ENCODE peak calls at places on chromosomes 2 and 18, in six cellular contexts. One of them, this sample, is unnamed.

GRCh38 chr2:8582850-8583399 is 98.9 kb upstream of the ID2 start:
- DNase-seq in dorsolateral prefrontal cortex: no peak
- DNase-seq in hepatocyte: no peak
- DNase-seq in pancreas: peak; percentile 22
- DNase-seq in CD8-positive, alpha-beta T cell: no peak
- DNase-seq in heart left ventricle: no peak
- DNase-seq in this sample: peak; percentile 70

GRCh38 chr2:70143314-70144150 is 47.3 kb downstream of the C2orf42 start:
- DNase-seq in dorsolateral prefrontal cortex: no peak
- DNase-seq in hepatocyte: peak; percentile 78
- DNase-seq in pancreas: peak; percentile 75
- DNase-seq in CD8-positive, alpha-beta T cell: peak; percentile 47
- DNase-seq in heart left ventricle: peak; percentile 55
- DNase-seq in this sample: peak; percentile 68

GRCh38 chr2:175807031-175807873 is 194.8 kb downstream of the LNPK start:
- DNase-seq in dorsolateral prefrontal cortex: no peak
- DNase-seq in hepatocyte: peak; percentile 58
- DNase-seq in pancreas: no peak
- DNase-seq in CD8-positive, alpha-beta T cell: no peak
- DNase-seq in heart left ventricle: no peak
- DNase-seq in this sample: no peak

GRCh38 chr2:36886664-36887063 is 79.7 kb downstream of the STRN start:
- DNase-seq in dorsolateral prefrontal cortex: no peak
- DNase-seq in hepatocyte: no peak
- DNase-seq in pancreas: no peak
- DNase-seq in CD8-positive, alpha-beta T cell: no peak
- DNase-seq in heart left ventricle: no peak
- DNase-seq in this sample: no peak

GRCh38 chr2:32632089-32632488 is 4.2 kb downstream of the TTC27 start:
- DNase-seq in dorsolateral prefrontal cortex: no peak
- DNase-seq in hepatocyte: no peak
- DNase-seq in pancreas: no peak
- DNase-seq in CD8-positive, alpha-beta T cell: no peak
- DNase-seq in heart left ventricle: no peak
- DNase-seq in this sample: no peak

GRCh38 chr2:132605236-132606180 is 64.5 kb downstream of the LYPD1 start:
- DNase-seq in dorsolateral prefrontal cortex: no peak
- DNase-seq in hepatocyte: no peak
- DNase-seq in pancreas: no peak
- DNase-seq in CD8-positive, alpha-beta T cell: no peak
- DNase-seq in heart left ventricle: no peak
- DNase-seq in this sample: no peak

GRCh38 chr2:6949009-6949351 is 31.8 kb downstream of the RNF144A start:
- DNase-seq in dorsolateral prefrontal cortex: no peak
- DNase-seq in hepatocyte: no peak
- DNase-seq in pancreas: no peak
- DNase-seq in CD8-positive, alpha-beta T cell: no peak
- DNase-seq in heart left ventricle: no peak
- DNase-seq in this sample: no peak

GRCh38 chr2:210654091-210654490 is 97.7 kb downstream of the CPS1 start:
- DNase-seq in dorsolateral prefrontal cortex: no peak
- DNase-seq in hepatocyte: no peak
- DNase-seq in pancreas: no peak
- DNase-seq in CD8-positive, alpha-beta T cell: no peak
- DNase-seq in heart left ventricle: no peak
- DNase-seq in this sample: no peak

GRCh38 chr2:102262218-102263129 is 48.9 kb upstream of the IL1RL1 start:
- DNase-seq in dorsolateral prefrontal cortex: no peak
- DNase-seq in hepatocyte: no peak
- DNase-seq in pancreas: no peak
- DNase-seq in CD8-positive, alpha-beta T cell: no peak
- DNase-seq in heart left ventricle: no peak
- DNase-seq in this sample: no peak

GRCh38 chr2:159262226-159262625 is 24.3 kb downstream of the WDSUB1 start:
- DNase-seq in dorsolateral prefrontal cortex: no peak
- DNase-seq in hepatocyte: no peak
- DNase-seq in pancreas: no peak
- DNase-seq in CD8-positive, alpha-beta T cell: no peak
- DNase-seq in heart left ventricle: no peak
- DNase-seq in this sample: no peak

DNA sequence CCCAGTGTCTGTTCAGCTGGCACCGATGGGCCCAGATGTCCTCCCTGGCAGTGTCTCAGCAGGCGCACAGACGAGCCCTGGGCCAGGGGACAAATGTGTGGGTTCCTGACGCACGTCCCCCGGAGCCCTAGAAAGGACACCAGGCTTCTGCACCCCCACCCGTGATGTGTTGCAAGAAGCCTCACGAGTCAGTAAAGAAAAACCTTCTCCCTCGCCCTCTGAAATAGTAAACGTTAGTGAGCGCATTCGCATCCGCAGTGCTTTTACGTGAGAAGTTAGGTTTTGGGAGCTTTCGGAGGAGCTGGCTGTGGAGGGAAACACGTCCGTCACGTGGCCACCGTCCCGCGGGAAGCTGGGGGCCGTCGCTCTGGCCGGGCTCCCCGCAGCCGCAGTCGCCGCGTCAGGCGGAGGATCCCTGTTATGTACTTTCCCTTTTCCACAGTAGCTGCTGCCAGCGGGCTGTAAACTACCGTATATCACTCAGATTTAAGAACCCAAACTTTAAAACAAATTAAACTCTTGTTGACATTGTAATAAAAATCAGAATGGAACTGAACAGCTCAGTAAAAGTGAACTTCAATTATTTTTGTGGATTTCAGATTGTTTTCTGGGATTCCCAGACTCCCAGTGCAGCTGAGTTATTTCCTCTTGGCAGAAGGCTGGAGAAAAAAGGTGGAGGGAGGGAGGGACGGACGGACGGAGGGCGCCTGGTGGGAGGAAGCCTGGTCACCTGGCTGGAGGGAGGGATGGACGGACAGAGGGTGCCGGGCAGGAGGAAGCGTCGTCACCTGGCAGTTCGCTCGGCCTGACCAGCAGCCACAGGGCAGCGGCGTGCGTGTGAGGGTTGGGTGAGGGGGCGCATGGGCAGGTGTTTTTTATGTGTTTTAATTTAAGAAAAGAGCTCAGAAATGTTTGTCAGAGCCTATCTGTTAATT is 112.1 kb downstream of the NFATC1 start:
- DNase-seq in dorsolateral prefrontal cortex: peak; percentile 72
- DNase-seq in hepatocyte: peak; percentile 59
- DNase-seq in pancreas: peak; percentile 63
- DNase-seq in CD8-positive, alpha-beta T cell: no peak
- DNase-seq in heart left ventricle: peak; percentile 88
- DNase-seq in this sample: peak; percentile 93
- H3K27ac ChIP-seq in dorsolateral prefrontal cortex: peak overlapping the region; percentile 83
- H3K27ac ChIP-seq in hepatocyte: peak overlapping the region; percentile 63
- H3K27ac ChIP-seq in pancreas: peak overlapping the region; percentile 78
- H3K27ac ChIP-seq in CD8-positive, alpha-beta T cell: peak overlapping the region; percentile 43
- H3K27ac ChIP-seq in heart left ventricle: peak overlapping the region; percentile 86
- H3K27ac ChIP-seq in this sample: peak overlapping the region; percentile 90

DNA sequence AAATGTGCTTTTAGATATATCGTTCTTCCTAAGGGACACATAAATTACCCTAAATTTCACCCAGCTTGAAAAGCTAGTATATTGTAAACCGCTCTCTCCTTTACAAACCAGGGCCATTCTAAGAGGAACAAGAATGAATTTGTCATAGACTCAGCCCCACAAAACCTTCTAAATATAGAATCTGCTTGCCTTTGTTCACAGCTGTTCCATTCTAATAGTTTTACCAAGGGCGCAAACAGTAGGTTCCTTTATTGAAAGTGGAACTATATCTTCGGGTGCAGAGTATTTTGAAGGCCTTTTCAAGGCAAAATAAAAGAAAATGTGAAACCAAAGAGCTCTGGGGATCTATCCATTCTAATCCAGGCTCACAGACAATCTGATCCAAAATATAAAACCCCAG is 316.9 kb downstream of the PAX3 start:
- DNase-seq in dorsolateral prefrontal cortex: no peak
- DNase-seq in hepatocyte: no peak
- DNase-seq in pancreas: no peak
- DNase-seq in CD8-positive, alpha-beta T cell: no peak
- DNase-seq in heart left ventricle: no peak
- DNase-seq in this sample: no peak
- TF ChIP-seq CTCF in dorsolateral prefrontal cortex: no peak
- TF ChIP-seq CTCF in hepatocyte: no peak
- TF ChIP-seq CTCF in pancreas: no peak
- TF ChIP-seq CTCF in CD8-positive, alpha-beta T cell: no peak
- TF ChIP-seq CTCF in heart left ventricle: no peak
- TF ChIP-seq CTCF in this sample: no peak

GRCh38 chr2:188976545-188977268 is 2.5 kb downstream of the COL3A1 start:
- DNase-seq in dorsolateral prefrontal cortex: no peak
- DNase-seq in hepatocyte: peak; percentile 39
- DNase-seq in pancreas: no peak
- DNase-seq in CD8-positive, alpha-beta T cell: no peak
- DNase-seq in heart left ventricle: no peak
- DNase-seq in this sample: no peak
- H3K4me3 ChIP-seq in dorsolateral prefrontal cortex: no peak overlapping the region
- H3K4me3 ChIP-seq in hepatocyte: peak overlapping the region; percentile 50
- H3K4me3 ChIP-seq in pancreas: no peak overlapping the region
- H3K4me3 ChIP-seq in CD8-positive, alpha-beta T cell: no peak overlapping the region
- H3K4me3 ChIP-seq in heart left ventricle: peak overlapping the region; percentile 58
- H3K4me3 ChIP-seq in this sample: peak overlapping the region; percentile 37

GRCh38 chr2:237333748-237334147 is 80.2 kb downstream of the COL6A3 start:
- DNase-seq in dorsolateral prefrontal cortex: no peak
- DNase-seq in hepatocyte: no peak
- DNase-seq in pancreas: no peak
- DNase-seq in CD8-positive, alpha-beta T cell: no peak
- DNase-seq in heart left ventricle: no peak
- DNase-seq in this sample: no peak
- H3K27ac ChIP-seq in dorsolateral prefrontal cortex: no peak overlapping the region
- H3K27ac ChIP-seq in hepatocyte: no peak overlapping the region
- H3K27ac ChIP-seq in pancreas: no peak overlapping the region
- H3K27ac ChIP-seq in CD8-positive, alpha-beta T cell: no peak overlapping the region
- H3K27ac ChIP-seq in heart left ventricle: no peak overlapping the region
- H3K27ac ChIP-seq in this sample: no peak overlapping the region

DNA sequence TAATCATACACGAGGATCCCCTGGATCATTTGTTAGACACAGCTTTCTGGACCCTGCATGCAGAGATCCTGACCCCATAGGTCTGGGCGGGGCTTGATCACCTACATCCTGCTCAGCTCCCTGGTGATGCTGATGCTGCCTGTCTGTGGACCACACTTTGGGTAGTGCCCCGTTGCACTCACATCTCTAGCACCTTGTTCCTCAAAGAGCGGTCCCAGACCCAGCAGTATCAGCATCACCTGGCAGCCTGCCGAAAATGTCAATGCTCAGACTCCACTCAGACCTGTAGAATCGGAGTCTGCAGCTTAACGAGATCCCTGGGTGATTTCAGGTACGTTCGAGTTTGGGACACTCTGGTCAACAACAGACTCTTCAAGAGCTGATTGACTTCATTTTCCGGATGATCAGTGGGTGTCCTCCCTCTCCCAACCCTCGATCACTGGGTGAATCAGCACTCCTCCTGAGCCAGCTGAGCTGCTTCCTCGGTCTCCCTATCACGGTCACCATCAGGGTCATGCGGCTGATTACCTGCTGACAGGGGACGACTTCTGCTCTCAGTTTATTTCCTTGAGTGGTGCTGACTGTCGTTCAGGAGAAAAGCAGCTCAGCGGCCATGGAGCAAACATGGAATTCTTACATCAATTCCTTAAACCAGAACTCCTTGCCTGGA is 150.6 kb upstream of the RAB12 start:
- DNase-seq in dorsolateral prefrontal cortex: no peak
- DNase-seq in hepatocyte: no peak
- DNase-seq in pancreas: no peak
- DNase-seq in CD8-positive, alpha-beta T cell: no peak
- DNase-seq in heart left ventricle: no peak
- DNase-seq in this sample: no peak
- TF ChIP-seq CTCF in dorsolateral prefrontal cortex: no peak
- TF ChIP-seq CTCF in hepatocyte: no peak
- TF ChIP-seq CTCF in pancreas: no peak
- TF ChIP-seq CTCF in CD8-positive, alpha-beta T cell: no peak
- TF ChIP-seq CTCF in heart left ventricle: no peak
- TF ChIP-seq CTCF in this sample: no peak

This sample was measured in kidney.